ENCODE peak calls at places on chromosomes 2 and 18, in six cellular contexts. C is brain microvascular endothelial cell; U is left ventricle myocardium inferior; G is CD4-positive, CD25-positive, alpha-beta regulatory T cell; K is lower lobe of right lung; P is right lobe of liver. Z is an unnamed sample.

GRCh38 chr2:176101862-176102261 is 2.3 kb downstream of the HOXD12 start:
- DNase-seq in U (no peak), K (no peak), P (no peak), G (no peak), C (no peak), Z (no peak)

GRCh38 chr18:286515-287310 is 18.9 kb upstream of the THOC1 start:
- DNase-seq in U (no peak), C (peak; percentile 6), K (no peak), P (no peak), G (no peak), Z (no peak)

GRCh38 chr2:60531638-60532216 is 21.7 kb downstream of the BCL11A start:
- DNase-seq in C (no peak), G (no peak), P (no peak), U (no peak), K (no peak), Z (no peak)

GRCh38 chr2:192162392-192163042 is 32.2 kb downstream of the TMEFF2 start:
- DNase-seq in U (no peak), P (peak; percentile 28), K (no peak), C (peak; percentile 75), G (peak; percentile 42), Z (peak; percentile 13)

GRCh38 chr18:11859903-11860407 is 8.7 kb downstream of the CHMP1B start:
- DNase-seq in C (peak; percentile 91), U (no peak), K (no peak), G (no peak), P (no peak), Z (no peak)

GRCh38 chr2:48129256-48129950 is 223.1 kb upstream of the FBXO11 start:
- DNase-seq in P (no peak), K (no peak), G (no peak), U (no peak), C (peak; percentile 27), Z (no peak)

GRCh38 chr2:230777681-230778080 is 65.0 kb downstream of the CAB39 start:
- DNase-seq in G (no peak), C (no peak), P (no peak), K (no peak), U (no peak), Z (no peak)

GRCh38 chr2:105744909-105745853 is at the start of gene NCK2:
- DNase-seq in K (peak; percentile 56), P (peak; percentile 45), C (no peak), G (peak; percentile 26), U (peak; percentile 19), Z (no peak)

GRCh38 chr2:237564526-237565131 is 1.7 kb upstream of the PRLH start:
- DNase-seq in P (peak; percentile 3), C (no peak), K (no peak), U (no peak), G (no peak), Z (no peak)

GRCh38 chr18:79011300-79011870 is 31.8 kb downstream of the SALL3 start:
- DNase-seq in G (no peak), C (no peak), U (no peak), P (no peak), K (no peak), Z (no peak)

GRCh38 chr2:22992446-22992845 is 392.5 kb upstream of the KLHL29 start:
- DNase-seq in C (no peak), K (no peak), G (no peak), U (no peak), P (no peak), Z (no peak)

GRCh38 chr2:26184086-26184485 is 11.2 kb downstream of the GAREM2 start:
- DNase-seq in K (no peak), G (no peak), U (no peak), P (no peak), C (no peak), Z (no peak)
- H3K27ac ChIP-seq in K (no peak overlapping the region), G (no peak overlapping the region), U (peak overlapping the region; percentile 58), P (no peak overlapping the region), C (no peak overlapping the region), Z (no peak overlapping the region)

GRCh38 chr2:102423368-102423767 is 408 bp downstream of the IL18RAP start:
- DNase-seq in C (no peak), G (no peak), K (no peak), P (no peak), U (no peak), Z (no peak)

GRCh38 chr2:102427249-102427648 is 4.3 kb downstream of the IL18RAP start:
- DNase-seq in P (no peak), U (no peak), C (no peak), K (no peak), G (no peak), Z (no peak)

GRCh38 chr2:102425441-102426132 is 2.6 kb downstream of the IL18RAP start:
- DNase-seq in P (no peak), U (no peak), K (no peak), G (no peak), C (no peak), Z (no peak)

GRCh38 chr2:102422910-102423309 is at the start of gene IL18RAP:
- DNase-seq in P (no peak), C (no peak), G (no peak), K (no peak), U (no peak), Z (no peak)

GRCh38 chr2:102424754-102425153 is 1.8 kb downstream of the IL18RAP start:
- DNase-seq in C (no peak), U (no peak), P (no peak), K (no peak), G (no peak), Z (no peak)
- H3K27ac ChIP-seq in C (no peak overlapping the region), U (no peak overlapping the region), P (no peak overlapping the region), K (no peak overlapping the region), G (no peak overlapping the region), Z (no peak overlapping the region)

GRCh38 chr2:181818826-181819225 is 72.7 kb upstream of the ITPRID2 start:
- DNase-seq in G (no peak), C (no peak), P (no peak), U (no peak), K (no peak), Z (no peak)
- H3K27ac ChIP-seq in G (no peak overlapping the region), C (no peak overlapping the region), P (no peak overlapping the region), U (no peak overlapping the region), K (no peak overlapping the region), Z (no peak overlapping the region)

GRCh38 chr2:152423684-152424083 is 88.7 kb downstream of the FMNL2 start:
- DNase-seq in G (no peak), K (no peak), P (no peak), U (no peak), C (no peak), Z (no peak)
- H3K27ac ChIP-seq in G (no peak overlapping the region), K (no peak overlapping the region), P (no peak overlapping the region), U (no peak overlapping the region), C (no peak overlapping the region), Z (no peak overlapping the region)

GRCh38 chr2:199602271-199602895 is 144.6 kb upstream of the SATB2 start:
- DNase-seq in K (no peak), G (no peak), U (no peak), C (no peak), P (no peak), Z (no peak)

GRCh38 chr2:199606193-199606780 is 148.5 kb upstream of the SATB2 start:
- DNase-seq in K (no peak), G (no peak), U (no peak), P (no peak), C (no peak), Z (no peak)

GRCh38 chr2:199607914-199608313 is 150.2 kb upstream of the SATB2 start:
- DNase-seq in U (no peak), K (no peak), C (no peak), P (no peak), G (no peak), Z (no peak)

GRCh38 chr2:199603748-199604291 is 146.1 kb upstream of the SATB2 start:
- DNase-seq in K (no peak), P (no peak), G (no peak), U (no peak), C (no peak), Z (no peak)

GRCh38 chr2:199602896-199603482 is 145.2 kb upstream of the SATB2 start:
- DNase-seq in G (no peak), C (no peak), P (no peak), K (no peak), U (no peak), Z (no peak)
- H3K27ac ChIP-seq in G (no peak overlapping the region), C (no peak overlapping the region), P (no peak overlapping the region), K (no peak overlapping the region), U (no peak overlapping the region), Z (no peak overlapping the region)

GRCh38 chr2:152561251-152561650 is 156.0 kb downstream of the PRPF40A start:
- DNase-seq in C (no peak), P (no peak), K (no peak), U (no peak), G (no peak), Z (no peak)
- H3K27ac ChIP-seq in C (no peak overlapping the region), P (no peak overlapping the region), K (no peak overlapping the region), U (no peak overlapping the region), G (no peak overlapping the region), Z (no peak overlapping the region)

DNA sequence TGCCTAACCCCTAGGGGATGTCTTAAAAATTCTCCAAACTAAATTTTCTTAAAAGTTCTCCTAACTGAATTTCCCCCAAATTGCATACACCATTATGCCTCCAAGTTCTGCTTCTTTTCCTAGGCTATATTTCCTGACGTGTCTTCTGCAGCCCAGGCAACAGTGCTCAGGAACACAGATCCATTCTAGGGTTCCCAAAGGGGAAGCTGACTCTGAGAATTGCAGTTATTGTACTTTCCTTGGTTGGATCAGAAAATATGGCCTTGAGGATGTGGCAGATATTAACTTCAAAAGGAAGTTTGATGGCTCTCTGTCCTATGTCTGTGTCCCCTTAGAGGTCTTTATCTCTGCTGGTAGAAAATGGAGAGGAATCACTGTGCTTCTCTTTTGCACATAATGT is 124.3 kb downstream of the TMEM17 start:
- DNase-seq in C (no peak), K (no peak), U (no peak), P (no peak), G (no peak), Z (no peak)
- H3K27ac ChIP-seq in C (no peak overlapping the region), K (no peak overlapping the region), U (peak overlapping the region; percentile 49), P (no peak overlapping the region), G (no peak overlapping the region), Z (no peak overlapping the region)

Z was measured in effector memory CD4-positive, alpha-beta T cell.